ENCODE peak calls at places on chromosomes 16 and 17, in five cellular contexts. Q is right cardiac atrium, Y is heart right ventricle, E is cardiac muscle cell, N is IMR-90. S is an unnamed sample.

GRCh38 chr17:47821031-47821423 is 567 bp downstream of the OSBPL7 start:
- DNase-seq in Q (no peak), Y (no peak), E (no peak), N (no peak), S (no peak)

GRCh38 chr17:63993368-63993990 is 4.7 kb upstream of the PRR29 start:
- DNase-seq in Q (no peak), Y (no peak), E (no peak), N (no peak), S (no peak)

GRCh38 chr17:19502517-19502916 is 31.1 kb upstream of the SLC47A1 start:
- DNase-seq in Q (no peak), Y (no peak), E (no peak), N (no peak), S (no peak)

GRCh38 chr17:32928527-32929287 is 754 bp downstream of the TMEM98 start:
- DNase-seq in Q (no peak), Y (no peak), E (peak; percentile 29), N (peak; percentile 26), S (no peak)

GRCh38 chr17:43645765-43646481 is 15.8 kb downstream of the MEOX1 start:
- DNase-seq in Q (peak; percentile 91), Y (peak; percentile 86), E (peak; percentile 81), N (no peak), S (no peak)

GRCh38 chr16:80231888-80232287 is 308.9 kb upstream of the DYNLRB2 start:
- DNase-seq in Q (no peak), Y (no peak), E (peak; percentile 1), N (peak; percentile 94), S (no peak)

GRCh38 chr17:1137465-1137894 is 42.3 kb downstream of the ABR start:
- DNase-seq in Q (no peak), Y (no peak), E (peak; percentile 29), N (no peak), S (peak; percentile 96)

GRCh38 chr16:25063102-25063501 is 47.9 kb upstream of the ARHGAP17 start:
- DNase-seq in Q (no peak), Y (no peak), E (no peak), N (no peak), S (no peak)

GRCh38 chr17:48543854-48544355 is 1.0 kb downstream of the HOXB2 start:
- DNase-seq in Q (peak; percentile 28), Y (peak; percentile 21), E (peak; percentile 52), N (no peak), S (no peak)

GRCh38 chr17:66347661-66348604 is 45.5 kb downstream of the PRKCA start:
- DNase-seq in Q (no peak), Y (no peak), E (peak; percentile 38), N (peak; percentile 54), S (no peak)

DNA sequence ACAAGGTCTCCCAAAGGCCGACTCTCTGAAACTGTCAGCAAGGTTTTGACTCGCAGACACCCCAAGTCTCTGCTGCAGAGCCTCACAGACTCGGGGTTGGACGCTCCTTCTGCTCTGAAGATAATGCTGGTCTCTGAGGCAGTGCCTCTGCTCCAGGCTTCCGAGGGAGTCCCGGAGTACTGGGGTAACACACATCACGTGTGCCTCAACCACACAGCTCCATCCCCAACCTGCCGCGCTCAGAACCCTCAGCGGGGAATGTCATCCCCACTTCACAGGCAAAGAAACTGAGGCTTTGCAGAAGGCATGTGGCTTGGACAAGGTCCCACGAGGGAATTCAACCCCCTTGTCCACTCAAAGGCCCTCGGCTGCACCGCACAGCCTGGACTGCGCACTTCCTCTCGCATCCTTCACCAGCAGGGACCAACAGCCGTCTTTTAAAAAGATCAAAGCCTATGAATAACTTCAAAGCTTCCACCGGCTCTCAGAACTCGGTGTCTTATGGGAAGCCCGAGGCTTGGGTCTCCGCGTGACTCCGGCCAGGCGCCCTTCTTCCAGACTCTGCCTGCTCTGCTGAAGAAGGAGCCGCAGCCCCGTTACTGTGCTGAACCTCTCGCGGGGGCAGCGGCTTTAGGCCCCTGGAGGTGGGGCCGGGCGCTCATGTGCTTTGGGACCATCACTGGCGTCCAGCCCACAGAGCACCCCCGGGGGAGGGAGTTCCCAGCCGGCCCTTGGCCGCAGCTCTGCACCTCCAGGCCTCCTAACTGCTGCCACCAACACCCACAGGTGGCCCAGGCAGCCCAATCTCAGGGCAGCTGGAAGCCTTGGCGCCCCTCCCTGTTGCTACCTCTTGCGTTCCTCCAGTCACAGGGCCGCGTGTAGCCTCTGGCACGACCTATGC is 2.2 kb downstream of the TMEM204 start:
- DNase-seq in Q (no peak), Y (peak; percentile 40), E (no peak), N (no peak), S (no peak)
- H3K4me1 ChIP-seq in Q (peaks cover 5% of the 10 kb centered on the region), Y (peaks cover 75% of the 10 kb centered on the region), E (no peaks in the 10 kb centered on the region), N (peaks cover 17% of the 10 kb centered on the region), S (no peaks in the 10 kb centered on the region)

GRCh38 chr16:2042666-2043295 is 4.9 kb downstream of the NTHL1 start:
- DNase-seq in Q (no peak), Y (no peak), E (no peak), N (no peak), S (no peak)

GRCh38 chr16:2040450-2041105 is 7.1 kb downstream of the NTHL1 start:
- DNase-seq in Q (peak; percentile 42), Y (no peak), E (no peak), N (no peak), S (no peak)

GRCh38 chr16:2043980-2044451 is 3.6 kb downstream of the NTHL1 start:
- DNase-seq in Q (peak; percentile 77), Y (peak; percentile 66), E (no peak), N (no peak), S (no peak)

GRCh38 chr16:2043296-2043979 is 4.2 kb downstream of the NTHL1 start:
- DNase-seq in Q (no peak), Y (no peak), E (no peak), N (no peak), S (no peak)

GRCh38 chr16:2042171-2042570 is 5.5 kb downstream of the NTHL1 start:
- DNase-seq in Q (peak; percentile 56), Y (peak; percentile 74), E (no peak), N (no peak), S (no peak)
- H3K4me1 ChIP-seq in Q (peaks cover 12% of the 10 kb centered on the region), Y (peaks cover 88% of the 10 kb centered on the region), E (peaks cover 18% of the 10 kb centered on the region), N (peaks cover 44% of the 10 kb centered on the region), S (peaks cover 4% of the 10 kb centered on the region)

DNA sequence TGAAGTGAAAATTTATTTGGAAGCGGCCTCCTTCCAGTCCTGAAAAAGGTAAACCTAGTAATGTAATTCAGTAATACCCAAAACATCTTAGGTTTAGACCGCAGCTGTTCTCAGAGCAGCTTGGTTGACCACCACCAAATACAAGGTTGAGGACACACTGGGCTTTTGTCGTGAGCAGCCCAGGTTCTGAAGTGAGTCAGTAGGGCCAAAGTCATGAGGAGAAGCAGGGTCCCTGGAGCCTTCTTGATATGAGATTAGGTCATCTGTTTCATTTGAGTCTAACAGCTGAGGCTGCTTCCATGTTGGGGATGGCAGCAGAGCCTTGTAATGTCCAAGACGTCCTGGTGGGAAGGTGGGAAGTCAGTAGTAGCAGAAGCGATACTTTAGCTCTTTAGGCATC is 2.2 kb downstream of the ALKBH5 start:
- DNase-seq in Q (no peak), Y (no peak), E (no peak), N (peak; percentile 43), S (no peak)
- H3K4me1 ChIP-seq in Q (peaks cover 29% of the 10 kb centered on the region), Y (peaks cover 78% of the 10 kb centered on the region), E (peaks cover 47% of the 10 kb centered on the region), N (peaks cover 31% of the 10 kb centered on the region), S (peaks cover 37% of the 10 kb centered on the region)

DNA sequence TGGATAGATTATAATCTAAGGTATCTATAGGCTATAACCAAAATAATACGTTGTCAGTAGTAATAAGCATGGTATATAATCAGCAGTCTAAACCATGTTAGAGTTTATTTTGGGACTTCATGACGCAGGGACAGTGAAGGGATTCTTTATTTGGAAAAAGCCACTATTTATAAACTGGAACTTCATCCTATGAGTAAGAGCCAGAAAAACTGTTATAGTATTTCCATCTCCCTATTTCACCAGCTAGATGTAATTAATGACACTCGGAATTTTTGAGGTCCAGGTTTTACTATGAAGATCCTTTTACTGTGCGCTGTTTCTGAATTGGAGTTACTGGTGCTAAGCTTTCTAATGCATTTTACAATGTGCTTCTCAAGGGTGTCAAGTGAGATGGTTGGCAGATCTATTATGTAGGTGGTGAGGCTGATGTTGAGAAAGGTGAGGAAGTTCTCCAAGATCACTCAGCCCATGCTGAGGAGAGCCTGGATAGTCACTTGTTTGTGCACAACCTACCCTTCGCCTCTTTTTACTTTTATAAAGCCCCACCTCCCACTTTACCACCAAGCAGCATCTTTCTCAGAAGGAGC is 149.3 kb downstream of the MSI2 start:
- DNase-seq in Q (no peak), Y (no peak), E (no peak), N (peak; percentile 50), S (no peak)
- H3K4me1 ChIP-seq in Q (peaks cover 19% of the 10 kb centered on the region), Y (peaks cover 30% of the 10 kb centered on the region), E (peaks cover 64% of the 10 kb centered on the region), N (peaks cover 12% of the 10 kb centered on the region), S (peaks cover 23% of the 10 kb centered on the region)

DNA sequence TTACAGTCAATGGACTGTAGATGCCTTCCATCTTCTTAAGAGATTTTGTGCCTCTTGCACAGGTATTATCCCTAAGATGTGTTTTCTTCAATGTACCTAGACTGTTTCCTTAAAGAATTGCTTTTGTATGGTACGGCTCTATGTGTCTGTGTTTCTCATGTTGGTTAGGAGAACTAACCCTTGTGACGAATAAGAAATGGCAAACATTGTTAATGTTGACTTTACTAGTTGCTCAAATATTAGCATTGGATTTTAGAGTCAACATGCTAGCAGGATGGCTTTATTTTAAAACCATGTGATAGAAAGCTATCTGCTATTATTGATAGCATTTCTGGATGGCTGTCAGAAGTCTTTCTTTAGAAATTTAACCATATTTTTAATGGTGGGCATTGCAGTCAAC is 34.5 kb downstream of the WWOX start:
- DNase-seq in Q (no peak), Y (no peak), E (no peak), N (no peak), S (no peak)
- H3K4me1 ChIP-seq in Q (no peaks in the 10 kb centered on the region), Y (peaks cover under 1% of the 10 kb centered on the region), E (no peaks in the 10 kb centered on the region), N (peaks cover 3% of the 10 kb centered on the region), S (peaks cover 31% of the 10 kb centered on the region)